ENCODE peak calls at places on chromosome 5, in nine cellular contexts. S, U, B, M, C, Q, E, Y and V are unnamed samples.
A peak's percentile ranks its signal among the peaks of the same experiment; 100 is the strongest.

GRCh38 chr5:65356274-65356673 is 125.4 kb downstream of the ADAMTS6 start:
- DNase-seq in U (no peak), C (no peak), Y (no peak), B (no peak), Q (no peak), M (no peak), E (no peak), S (no peak), V (no peak)

GRCh38 chr5:146466521-146467349 is 19.6 kb downstream of the TCERG1 start:
- DNase-seq in E (no peak), M (peak; percentile 29), U (peak; percentile 31), B (peak; percentile 7), C (no peak), S (no peak), Q (peak; percentile 21), Y (no peak), V (no peak)

GRCh38 chr5:140855772-140856674 is at the start of gene PCDHA10:
- DNase-seq in E (no peak), S (no peak), Y (no peak), U (peak; percentile 85), B (peak; percentile 55), M (peak; percentile 20), C (no peak), Q (peak; percentile 90), V (no peak)

GRCh38 chr5:1204693-1205242 is 3.4 kb downstream of the SLC6A19 start:
- DNase-seq in Y (no peak), Q (peak; percentile 69), B (no peak), U (peak; percentile 20), E (peak; percentile 50), M (peak; percentile 12), C (no peak), S (peak; percentile 41), V (no peak)

GRCh38 chr5:6920628-6921256 is 207.5 kb downstream of the TENT4A start:
- DNase-seq in U (no peak), E (no peak), Y (no peak), C (no peak), Q (no peak), B (no peak), M (no peak), S (no peak), V (no peak)

GRCh38 chr5:153158608-153159007 is 331.9 kb upstream of the GRIA1 start:
- DNase-seq in S (no peak), M (peak; percentile 24), E (no peak), Q (peak; percentile 4), U (no peak), B (no peak), Y (no peak), C (no peak), V (no peak)

GRCh38 chr5:28400076-28400475 is 1361.7 kb upstream of the CDH9 start:
- DNase-seq in U (no peak), B (no peak), C (no peak), Y (no peak), S (no peak), M (no peak), E (no peak), Q (no peak), V (no peak)

GRCh38 chr5:19626218-19626617 is 361.8 kb downstream of the CDH18 start:
- DNase-seq in Q (no peak), B (no peak), U (no peak), Y (no peak), C (no peak), S (no peak), E (no peak), M (no peak), V (no peak)

GRCh38 chr5:112685929-112686328 is 51.8 kb upstream of the APC start:
- DNase-seq in M (no peak), E (no peak), U (no peak), C (no peak), Y (no peak), Q (no peak), S (no peak), B (no peak), V (no peak)

GRCh38 chr5:178058321-178059012 is 54.9 kb upstream of the N4BP3 start:
- DNase-seq in C (no peak), Y (no peak), E (no peak), Q (no peak), U (no peak), M (no peak), B (no peak), S (no peak), V (no peak)

GRCh38 chr5:4374866-4375265 is 765.3 kb upstream of the ADAMTS16 start:
- DNase-seq in C (no peak), E (no peak), B (no peak), Y (no peak), Q (no peak), U (no peak), M (peak; percentile 75), S (no peak), V (no peak)

GRCh38 chr5:73661753-73662152 is 35.8 kb downstream of the ARHGEF28 start:
- DNase-seq in E (no peak), M (no peak), Y (no peak), Q (no peak), S (no peak), B (no peak), C (no peak), U (no peak), V (no peak)

GRCh38 chr5:176846335-176847140 is 36.2 kb downstream of the UNC5A start:
- DNase-seq in Q (peak; percentile 21), E (no peak), B (peak; percentile 46), M (peak; percentile 11), U (no peak), S (no peak), C (no peak), Y (no peak), V (no peak)

GRCh38 chr5:135735831-135736230 is 98.6 kb upstream of the SLC25A48 start:
- DNase-seq in Q (no peak), C (no peak), B (no peak), E (no peak), S (no peak), U (no peak), Y (no peak), M (no peak), V (no peak)

GRCh38 chr5:163585206-163585605 is 79.8 kb downstream of the MAT2B start:
- DNase-seq in M (peak; percentile 67), U (no peak), B (no peak), C (no peak), Q (no peak), Y (no peak), E (no peak), S (no peak), V (peak; percentile 54)

GRCh38 chr5:125603321-125603720 is 819.9 kb upstream of the GRAMD2B start:
- DNase-seq in S (no peak), B (no peak), U (no peak), Q (no peak), E (no peak), C (no peak), M (peak; percentile 57), Y (no peak), V (peak; percentile 37)

GRCh38 chr5:104706570-104706969 is 1144.0 kb upstream of the NUDT12 start:
- DNase-seq in M (no peak), E (no peak), S (no peak), C (no peak), Q (no peak), Y (no peak), U (no peak), B (no peak), V (no peak)

GRCh38 chr5:92665506-92665905 is 915.5 kb downstream of the NR2F1-AS1 start:
- DNase-seq in Q (no peak), B (no peak), E (no peak), U (no peak), M (no peak), S (no peak), Y (no peak), C (no peak), V (no peak)

GRCh38 chr5:134878403-134878802 is 4.2 kb downstream of the TXNDC15 start:
- DNase-seq in B (no peak), E (no peak), Y (no peak), C (no peak), S (no peak), U (no peak), Q (no peak), M (no peak), V (no peak)

GRCh38 chr5:15326932-15327331 is 173.0 kb upstream of the FBXL7 start:
- DNase-seq in E (no peak), Q (no peak), Y (no peak), S (no peak), B (no peak), C (no peak), M (no peak), U (no peak), V (no peak)

GRCh38 chr5:135308752-135309151 is 90.3 kb downstream of the MACROH2A1 start:
- DNase-seq in B (no peak), Q (no peak), S (no peak), E (no peak), Y (peak; percentile 8), M (peak; percentile 67), C (no peak), U (no peak), V (peak; percentile 54)

GRCh38 chr5:55187370-55187769 is 14.4 kb upstream of the CDC20B start:
- DNase-seq in S (no peak), B (peak; percentile 48), E (no peak), C (no peak), M (no peak), U (no peak), Y (no peak), Q (peak; percentile 65), V (no peak)

GRCh38 chr5:75710630-75711029 is 6.6 kb downstream of the POC5 start:
- DNase-seq in S (no peak), U (peak; percentile 48), M (no peak), B (no peak), Y (no peak), E (no peak), Q (no peak), C (no peak), V (no peak)

GRCh38 chr5:149960272-149961185 is at the start of gene SLC26A2:
- DNase-seq in C (peak; percentile 99), M (peak; percentile 97), Y (peak; percentile 99), E (peak; percentile 98), U (peak; percentile 97), Q (peak; percentile 98), B (peak; percentile 97), S (peak; percentile 98), V (peak; percentile 95)

GRCh38 chr5:111129938-111130337 is 37.8 kb downstream of the WDR36 start:
- DNase-seq in Q (peak; percentile 50), Y (no peak), S (no peak), M (peak; percentile 67), U (no peak), C (no peak), E (no peak), B (no peak), V (no peak)

GRCh38 chr5:61423487-61424157 is 91.6 kb downstream of the ZSWIM6 start:
- DNase-seq in Y (no peak), C (no peak), S (no peak), B (no peak), E (no peak), U (no peak), Q (no peak), M (no peak), V (no peak)

GRCh38 chr5:142600611-142601360 is 85.1 kb downstream of the FGF1 start:
- DNase-seq in U (no peak), C (peak; percentile 66), E (peak; percentile 52), Q (no peak), S (peak; percentile 53), B (no peak), M (peak; percentile 49), Y (no peak), V (peak; percentile 73)

GRCh38 chr5:174046558-174046957 is 1.1 kb downstream of the NSG2 start:
- DNase-seq in C (no peak), Y (no peak), E (no peak), S (no peak), U (no peak), Q (no peak), M (no peak), B (no peak), V (no peak)

GRCh38 chr5:91006708-91007107 is 376.4 kb downstream of the ARRDC3 start:
- DNase-seq in Q (no peak), U (no peak), E (no peak), M (no peak), S (no peak), C (no peak), Y (no peak), B (no peak), V (no peak)

GRCh38 chr5:40154194-40154593 is 525.5 kb upstream of the PTGER4 start:
- DNase-seq in B (no peak), M (no peak), Q (no peak), S (no peak), E (no peak), U (no peak), Y (no peak), C (no peak), V (no peak)

GRCh38 chr5:24059006-24059405 is 551.6 kb downstream of the PRDM9 start:
- DNase-seq in C (no peak), Y (no peak), M (no peak), E (no peak), Q (no peak), U (no peak), S (no peak), B (no peak), V (no peak)